ENCODE peak calls at places on chromosomes 16 and 17, in five cellular contexts. One of them, this sample, is unnamed.

GRCh38 chr17:80961516-80961915 is 30.1 kb upstream of the CHMP6 start:
- DNase-seq in right cardiac atrium: peak; percentile 72
- DNase-seq in lung: no peak
- DNase-seq in tibial nerve: no peak
- DNase-seq in testis: no peak
- DNase-seq in this sample: no peak

GRCh38 chr16:53123753-53124152 is 69.0 kb downstream of the CHD9 start:
- DNase-seq in tibial nerve: no peak
- DNase-seq in right cardiac atrium: no peak
- DNase-seq in testis: no peak
- DNase-seq in lung: no peak
- DNase-seq in this sample: no peak

GRCh38 chr16:76777721-76778120 is 413.3 kb upstream of the MON1B start:
- DNase-seq in lung: no peak
- DNase-seq in tibial nerve: no peak
- DNase-seq in right cardiac atrium: no peak
- DNase-seq in testis: no peak
- DNase-seq in this sample: no peak

GRCh38 chr16:26816885-26817571 is 249.7 kb upstream of the C16orf82 start:
- DNase-seq in tibial nerve: no peak
- DNase-seq in testis: no peak
- DNase-seq in lung: no peak
- DNase-seq in right cardiac atrium: no peak
- DNase-seq in this sample: no peak

GRCh38 chr16:73196670-73197069 is 148.7 kb upstream of the ZFHX3 start:
- DNase-seq in tibial nerve: peak; percentile 93
- DNase-seq in lung: peak; percentile 74
- DNase-seq in right cardiac atrium: peak; percentile 71
- DNase-seq in testis: peak; percentile 86
- DNase-seq in this sample: no peak

GRCh38 chr16:10200823-10201571 is 18.8 kb upstream of the GRIN2A start:
- DNase-seq in right cardiac atrium: no peak
- DNase-seq in lung: no peak
- DNase-seq in testis: no peak
- DNase-seq in tibial nerve: no peak
- DNase-seq in this sample: no peak

GRCh38 chr17:2386400-2387085 is 14.3 kb downstream of the MNT start:
- DNase-seq in testis: no peak
- DNase-seq in lung: no peak
- DNase-seq in tibial nerve: no peak
- DNase-seq in right cardiac atrium: peak; percentile 65
- DNase-seq in this sample: no peak

GRCh38 chr16:66925322-66925840 is at the start of gene RRAD:
- DNase-seq in lung: peak; percentile 39
- DNase-seq in tibial nerve: no peak
- DNase-seq in right cardiac atrium: peak; percentile 91
- DNase-seq in testis: peak; percentile 70
- DNase-seq in this sample: no peak

GRCh38 chr17:66855204-66855603 is 20.3 kb downstream of the CACNG5 start:
- DNase-seq in testis: peak; percentile 51
- DNase-seq in tibial nerve: no peak
- DNase-seq in lung: no peak
- DNase-seq in right cardiac atrium: no peak
- DNase-seq in this sample: no peak

GRCh38 chr17:20173091-20173490 is 163.9 kb downstream of the SPECC1 start:
- DNase-seq in right cardiac atrium: no peak
- DNase-seq in testis: no peak
- DNase-seq in lung: no peak
- DNase-seq in tibial nerve: no peak
- DNase-seq in this sample: no peak

GRCh38 chr16:8607214-8607613 is 14.3 kb upstream of the METTL22 start:
- DNase-seq in lung: no peak
- DNase-seq in right cardiac atrium: no peak
- DNase-seq in testis: no peak
- DNase-seq in tibial nerve: no peak
- DNase-seq in this sample: no peak

GRCh38 chr16:5028950-5029475 is 4.7 kb downstream of the NAGPA start:
- DNase-seq in lung: no peak
- DNase-seq in tibial nerve: no peak
- DNase-seq in testis: no peak
- DNase-seq in right cardiac atrium: no peak
- DNase-seq in this sample: no peak

GRCh38 chr17:68780561-68780960 is 174.6 kb downstream of the ABCA8 start:
- DNase-seq in right cardiac atrium: no peak
- DNase-seq in lung: no peak
- DNase-seq in testis: no peak
- DNase-seq in tibial nerve: no peak
- DNase-seq in this sample: no peak
- H3K9me3 ChIP-seq in right cardiac atrium: no peaks in the 10 kb centered on the region
- H3K9me3 ChIP-seq in lung: no peaks in the 10 kb centered on the region
- H3K9me3 ChIP-seq in testis: no peaks in the 10 kb centered on the region
- H3K9me3 ChIP-seq in tibial nerve: no peaks in the 10 kb centered on the region
- H3K9me3 ChIP-seq in this sample: no peaks in the 10 kb centered on the region

GRCh38 chr16:89237733-89238132 is 20.2 kb downstream of the ZNF778 start:
- DNase-seq in lung: no peak
- DNase-seq in right cardiac atrium: no peak
- DNase-seq in testis: no peak
- DNase-seq in tibial nerve: no peak
- DNase-seq in this sample: no peak

GRCh38 chr16:89230210-89230609 is 12.7 kb downstream of the ZNF778 start:
- DNase-seq in tibial nerve: no peak
- DNase-seq in lung: no peak
- DNase-seq in testis: no peak
- DNase-seq in right cardiac atrium: no peak
- DNase-seq in this sample: no peak

GRCh38 chr16:89232107-89232506 is 14.6 kb downstream of the ZNF778 start:
- DNase-seq in lung: no peak
- DNase-seq in tibial nerve: no peak
- DNase-seq in right cardiac atrium: no peak
- DNase-seq in testis: no peak
- DNase-seq in this sample: no peak

DNA sequence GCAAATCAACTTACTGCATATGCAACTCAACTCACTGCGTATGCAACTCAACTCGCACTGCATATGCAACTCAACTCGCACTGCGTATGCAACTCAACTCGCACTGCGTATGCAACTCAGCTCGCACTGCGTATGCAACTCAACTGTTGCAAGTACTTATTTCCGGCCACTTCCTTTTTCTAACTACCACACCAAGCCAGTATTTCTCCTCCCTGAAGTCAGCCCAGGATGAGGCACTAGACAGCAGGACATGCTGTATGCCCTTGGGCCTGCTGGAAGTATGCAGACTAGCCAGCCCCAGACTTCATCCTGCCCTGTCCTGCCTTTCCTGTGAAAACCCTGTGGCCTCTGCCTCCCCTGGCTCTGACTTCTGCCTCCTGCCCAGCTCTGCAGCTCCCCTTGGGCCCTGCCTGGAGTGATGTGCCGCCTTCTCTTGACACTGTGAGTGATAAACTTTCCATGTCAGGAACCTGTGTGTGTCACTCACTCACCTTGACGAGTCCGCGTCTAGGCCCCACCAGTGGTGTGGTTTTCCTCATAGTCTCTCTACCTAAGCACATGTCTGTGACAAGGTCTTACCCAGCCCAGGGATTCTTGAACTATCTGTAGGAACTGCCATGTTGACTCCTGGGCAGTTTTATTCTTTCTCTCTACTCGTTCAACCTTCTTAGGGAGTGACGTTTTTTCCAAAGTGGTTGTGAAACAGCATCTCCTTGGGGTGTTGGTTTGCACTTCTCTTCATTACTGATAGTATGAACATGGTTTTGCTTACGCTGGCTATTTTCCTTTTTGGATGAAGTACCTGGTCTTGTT is 16.4 kb downstream of the ZNF778 start:
- DNase-seq in testis: no peak
- DNase-seq in right cardiac atrium: no peak
- DNase-seq in tibial nerve: no peak
- DNase-seq in lung: no peak
- DNase-seq in this sample: no peak
- H3K9me3 ChIP-seq in testis: no peaks in the 10 kb centered on the region
- H3K9me3 ChIP-seq in right cardiac atrium: no peaks in the 10 kb centered on the region
- H3K9me3 ChIP-seq in tibial nerve: no peaks in the 10 kb centered on the region
- H3K9me3 ChIP-seq in lung: peaks cover 5% of the 10 kb centered on the region
- H3K9me3 ChIP-seq in this sample: no peaks in the 10 kb centered on the region

GRCh38 chr17:514584-514983 is 162.0 kb upstream of the RPH3AL start:
- DNase-seq in right cardiac atrium: no peak
- DNase-seq in testis: no peak
- DNase-seq in tibial nerve: no peak
- DNase-seq in lung: no peak
- DNase-seq in this sample: no peak
- H3K9me3 ChIP-seq in right cardiac atrium: no peaks in the 10 kb centered on the region
- H3K9me3 ChIP-seq in testis: no peaks in the 10 kb centered on the region
- H3K9me3 ChIP-seq in tibial nerve: no peaks in the 10 kb centered on the region
- H3K9me3 ChIP-seq in lung: no peaks in the 10 kb centered on the region
- H3K9me3 ChIP-seq in this sample: no peaks in the 10 kb centered on the region

DNA sequence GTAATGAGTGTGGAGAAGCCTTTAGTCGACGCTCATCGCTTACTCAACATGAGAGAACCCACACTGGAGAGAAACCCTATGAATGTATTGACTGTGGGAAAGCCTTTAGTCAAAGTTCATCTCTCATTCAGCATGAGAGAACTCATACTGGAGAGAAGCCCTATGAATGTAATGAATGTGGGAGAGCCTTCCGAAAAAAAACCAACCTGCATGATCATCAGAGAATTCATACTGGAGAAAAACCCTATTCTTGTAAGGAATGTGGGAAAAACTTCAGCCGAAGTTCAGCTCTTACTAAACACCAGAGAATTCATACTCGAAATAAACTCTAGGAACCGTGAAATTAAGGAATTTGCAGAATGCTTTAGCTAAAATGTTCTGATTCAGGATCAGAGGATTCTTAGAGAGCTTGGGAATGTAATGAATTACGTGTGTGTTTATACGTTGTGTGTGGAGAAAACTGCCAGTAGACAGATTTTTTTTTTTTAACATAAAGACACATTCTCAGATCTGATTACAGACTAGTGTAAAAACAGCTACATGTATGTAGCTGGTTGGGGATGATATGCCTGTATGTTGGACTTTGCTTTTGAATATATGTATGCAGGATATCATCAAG is 25.4 kb downstream of the ZFP90 start:
- DNase-seq in lung: no peak
- DNase-seq in right cardiac atrium: no peak
- DNase-seq in testis: no peak
- DNase-seq in tibial nerve: no peak
- DNase-seq in this sample: no peak
- H3K9me3 ChIP-seq in lung: peaks cover 37% of the 10 kb centered on the region
- H3K9me3 ChIP-seq in right cardiac atrium: peaks cover 31% of the 10 kb centered on the region
- H3K9me3 ChIP-seq in testis: peaks cover 7% of the 10 kb centered on the region
- H3K9me3 ChIP-seq in tibial nerve: peaks cover 97% of the 10 kb centered on the region
- H3K9me3 ChIP-seq in this sample: peaks cover 46% of the 10 kb centered on the region

DNA sequence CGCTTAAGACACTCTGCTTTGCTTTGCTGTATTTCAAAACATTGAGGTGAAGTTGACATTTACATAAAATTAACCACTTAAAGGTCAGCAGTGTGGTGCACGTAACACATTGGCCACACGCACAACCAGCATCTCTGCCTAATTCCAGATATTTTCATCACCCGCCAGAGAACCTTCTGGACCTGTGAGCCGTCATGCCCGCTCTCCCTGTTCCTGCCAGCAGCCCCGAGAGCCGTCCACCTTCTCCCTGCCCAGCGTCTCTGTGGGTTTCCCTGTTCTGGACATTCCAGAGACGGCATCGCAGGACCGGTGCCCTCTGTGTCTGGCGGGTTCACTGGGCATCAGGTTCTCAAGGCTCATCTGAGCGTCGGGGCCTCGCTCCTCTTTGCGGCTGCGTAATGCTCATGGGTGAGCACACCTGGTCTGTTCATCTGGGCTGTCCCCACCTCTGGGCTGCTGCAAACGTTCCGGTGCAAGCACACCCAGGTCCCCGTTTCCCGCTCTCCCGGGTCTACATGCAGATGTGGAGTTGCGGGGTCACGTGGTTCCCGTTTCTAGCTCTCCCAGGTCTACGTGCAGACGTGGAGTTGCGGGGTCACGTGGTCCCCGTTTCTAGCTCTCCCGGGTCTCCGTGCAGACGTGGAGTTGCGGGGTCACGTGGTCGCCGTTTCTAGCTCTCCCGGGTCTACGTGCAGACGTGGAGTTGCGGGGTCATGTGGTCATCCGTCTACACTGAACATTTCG is 48.1 kb upstream of the GNG13 start:
- DNase-seq in right cardiac atrium: peak; percentile 31
- DNase-seq in tibial nerve: no peak
- DNase-seq in testis: no peak
- DNase-seq in lung: no peak
- DNase-seq in this sample: no peak
- H3K9me3 ChIP-seq in right cardiac atrium: no peaks in the 10 kb centered on the region
- H3K9me3 ChIP-seq in tibial nerve: no peaks in the 10 kb centered on the region
- H3K9me3 ChIP-seq in testis: no peaks in the 10 kb centered on the region
- H3K9me3 ChIP-seq in lung: peaks cover 6% of the 10 kb centered on the region
- H3K9me3 ChIP-seq in this sample: no peaks in the 10 kb centered on the region

GRCh38 chr17:22704674-22705073 is 1012.4 kb downstream of the KCNJ18 start:
- DNase-seq in testis: no peak
- DNase-seq in right cardiac atrium: no peak
- DNase-seq in lung: no peak
- DNase-seq in tibial nerve: no peak
- DNase-seq in this sample: no peak
- H3K9me3 ChIP-seq in testis: no peaks in the 10 kb centered on the region
- H3K9me3 ChIP-seq in right cardiac atrium: no peaks in the 10 kb centered on the region
- H3K9me3 ChIP-seq in lung: peaks cover 3% of the 10 kb centered on the region
- H3K9me3 ChIP-seq in tibial nerve: no peaks in the 10 kb centered on the region
- H3K9me3 ChIP-seq in this sample: no peaks in the 10 kb centered on the region

GRCh38 chr17:52724578-52724977 is 566.1 kb upstream of the CA10 start:
- DNase-seq in right cardiac atrium: no peak
- DNase-seq in lung: no peak
- DNase-seq in tibial nerve: no peak
- DNase-seq in testis: no peak
- DNase-seq in this sample: no peak

DNA sequence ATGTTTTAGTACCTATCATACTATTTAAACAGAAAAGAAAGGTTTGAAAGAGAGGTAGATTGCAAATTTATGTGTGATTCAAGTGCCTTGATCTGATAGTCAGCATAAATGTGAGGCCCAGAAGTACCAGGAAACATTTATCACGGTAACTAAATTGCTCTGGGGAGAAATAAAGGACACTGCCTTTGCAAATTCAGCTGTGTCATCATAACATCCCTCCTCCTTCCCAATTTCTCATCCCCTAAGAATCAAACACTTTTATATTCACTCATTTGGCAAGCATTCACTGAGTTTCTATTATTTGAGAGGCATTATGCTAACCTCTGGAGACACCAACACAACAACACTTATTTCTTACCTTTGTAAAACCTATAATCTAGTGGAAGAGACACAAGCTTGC is 563.4 kb upstream of the CA10 start:
- DNase-seq in tibial nerve: no peak
- DNase-seq in lung: no peak
- DNase-seq in right cardiac atrium: no peak
- DNase-seq in testis: no peak
- DNase-seq in this sample: no peak
- H3K9me3 ChIP-seq in tibial nerve: no peaks in the 10 kb centered on the region
- H3K9me3 ChIP-seq in lung: no peaks in the 10 kb centered on the region
- H3K9me3 ChIP-seq in right cardiac atrium: no peaks in the 10 kb centered on the region
- H3K9me3 ChIP-seq in testis: no peaks in the 10 kb centered on the region
- H3K9me3 ChIP-seq in this sample: no peaks in the 10 kb centered on the region

GRCh38 chr16:35449663-35450062 is 1990.3 kb downstream of the TP53TG3F start:
- DNase-seq in lung: no peak
- DNase-seq in tibial nerve: no peak
- DNase-seq in right cardiac atrium: no peak
- DNase-seq in testis: no peak
- DNase-seq in this sample: no peak

GRCh38 chr16:35447010-35447558 is 1987.7 kb downstream of the TP53TG3F start:
- DNase-seq in lung: no peak
- DNase-seq in right cardiac atrium: no peak
- DNase-seq in testis: no peak
- DNase-seq in tibial nerve: no peak
- DNase-seq in this sample: no peak

GRCh38 chr16:35452471-35452870 is 1993.1 kb downstream of the TP53TG3F start:
- DNase-seq in tibial nerve: no peak
- DNase-seq in right cardiac atrium: no peak
- DNase-seq in testis: no peak
- DNase-seq in lung: no peak
- DNase-seq in this sample: no peak

GRCh38 chr16:35450648-35451047 is 1991.2 kb downstream of the TP53TG3F start:
- DNase-seq in right cardiac atrium: no peak
- DNase-seq in tibial nerve: no peak
- DNase-seq in testis: no peak
- DNase-seq in lung: no peak
- DNase-seq in this sample: no peak
- H3K9me3 ChIP-seq in right cardiac atrium: peaks cover 4% of the 10 kb centered on the region
- H3K9me3 ChIP-seq in tibial nerve: peaks cover 8% of the 10 kb centered on the region
- H3K9me3 ChIP-seq in testis: no peaks in the 10 kb centered on the region
- H3K9me3 ChIP-seq in lung: peaks cover 29% of the 10 kb centered on the region
- H3K9me3 ChIP-seq in this sample: no peaks in the 10 kb centered on the region

This sample was measured in T-helper 17 cell.